ENCODE peak calls at places on chromosomes 11 and 22, in ten cellular contexts. One of them, this sample, is unnamed.

GRCh38 chr11:69231466-69232018 is 62.4 kb upstream of the MYEOV start:
- DNase-seq in activated CD8-positive, alpha-beta memory T cell treated with anti-CD3 and anti-CD28 coated beads, Interleukin-2, amount 10 ng/mL, durations not matched to agents 7 days and 5 days: no peak
- DNase-seq in GM12865: no peak
- DNase-seq in NCI-H2107: no peak
- DNase-seq in NCI-H345: no peak
- DNase-seq in OCI-LY7: no peak
- DNase-seq in T-helper 9 cell: no peak
- DNase-seq in dermis microvascular lymphatic vessel endothelial cell: no peak
- DNase-seq in activated CD4-positive, alpha-beta T cell treated with anti-CD3 and anti-CD28 coated beads, Interleukin-2, amount 50 U/mL, for 1 hour: no peak
- DNase-seq in stimulated activated CD4-positive, alpha-beta T cell treated with anti-CD3 and anti-CD28 coated beads, Interleukin-1b, Interleukin-23, amount 100 ng/mL, for 4 hours: no peak
- DNase-seq in this sample: no peak

GRCh38 chr11:94740083-94740974 is 27.8 kb upstream of the AMOTL1 start:
- DNase-seq in activated CD4-positive, alpha-beta T cell treated with anti-CD3 and anti-CD28 coated beads, Interleukin-2, amount 50 U/mL, for 1 hour: no peak
- DNase-seq in OCI-LY7: no peak
- DNase-seq in NCI-H2107: no peak
- DNase-seq in stimulated activated CD4-positive, alpha-beta T cell treated with anti-CD3 and anti-CD28 coated beads, Interleukin-1b, Interleukin-23, amount 100 ng/mL, for 4 hours: no peak
- DNase-seq in GM12865: no peak
- DNase-seq in activated CD8-positive, alpha-beta memory T cell treated with anti-CD3 and anti-CD28 coated beads, Interleukin-2, amount 10 ng/mL, durations not matched to agents 7 days and 5 days: no peak
- DNase-seq in dermis microvascular lymphatic vessel endothelial cell: peak; percentile 6
- DNase-seq in T-helper 9 cell: no peak
- DNase-seq in NCI-H345: peak; percentile 82
- DNase-seq in this sample: no peak

GRCh38 chr22:47588583-47588970 is 826.1 kb downstream of the TBC1D22A start:
- DNase-seq in OCI-LY7: no peak
- DNase-seq in dermis microvascular lymphatic vessel endothelial cell: no peak
- DNase-seq in stimulated activated CD4-positive, alpha-beta T cell treated with anti-CD3 and anti-CD28 coated beads, Interleukin-1b, Interleukin-23, amount 100 ng/mL, for 4 hours: no peak
- DNase-seq in activated CD4-positive, alpha-beta T cell treated with anti-CD3 and anti-CD28 coated beads, Interleukin-2, amount 50 U/mL, for 1 hour: no peak
- DNase-seq in NCI-H345: no peak
- DNase-seq in T-helper 9 cell: no peak
- DNase-seq in NCI-H2107: no peak
- DNase-seq in GM12865: no peak
- DNase-seq in activated CD8-positive, alpha-beta memory T cell treated with anti-CD3 and anti-CD28 coated beads, Interleukin-2, amount 10 ng/mL, durations not matched to agents 7 days and 5 days: no peak
- DNase-seq in this sample: no peak

GRCh38 chr11:127898422-127899365 is 688.7 kb downstream of the ETS1 start:
- DNase-seq in stimulated activated CD4-positive, alpha-beta T cell treated with anti-CD3 and anti-CD28 coated beads, Interleukin-1b, Interleukin-23, amount 100 ng/mL, for 4 hours: no peak
- DNase-seq in NCI-H345: no peak
- DNase-seq in activated CD4-positive, alpha-beta T cell treated with anti-CD3 and anti-CD28 coated beads, Interleukin-2, amount 50 U/mL, for 1 hour: no peak
- DNase-seq in activated CD8-positive, alpha-beta memory T cell treated with anti-CD3 and anti-CD28 coated beads, Interleukin-2, amount 10 ng/mL, durations not matched to agents 7 days and 5 days: no peak
- DNase-seq in NCI-H2107: no peak
- DNase-seq in T-helper 9 cell: no peak
- DNase-seq in OCI-LY7: no peak
- DNase-seq in GM12865: no peak
- DNase-seq in dermis microvascular lymphatic vessel endothelial cell: no peak
- DNase-seq in this sample: no peak

GRCh38 chr11:6303657-6304056 is 16.6 kb downstream of the CAVIN3 start:
- DNase-seq in OCI-LY7: no peak
- DNase-seq in T-helper 9 cell: no peak
- DNase-seq in activated CD4-positive, alpha-beta T cell treated with anti-CD3 and anti-CD28 coated beads, Interleukin-2, amount 50 U/mL, for 1 hour: no peak
- DNase-seq in dermis microvascular lymphatic vessel endothelial cell: no peak
- DNase-seq in stimulated activated CD4-positive, alpha-beta T cell treated with anti-CD3 and anti-CD28 coated beads, Interleukin-1b, Interleukin-23, amount 100 ng/mL, for 4 hours: no peak
- DNase-seq in GM12865: no peak
- DNase-seq in NCI-H345: no peak
- DNase-seq in activated CD8-positive, alpha-beta memory T cell treated with anti-CD3 and anti-CD28 coated beads, Interleukin-2, amount 10 ng/mL, durations not matched to agents 7 days and 5 days: no peak
- DNase-seq in NCI-H2107: no peak
- DNase-seq in this sample: no peak

GRCh38 chr22:36411589-36412258 is 24.0 kb upstream of the MYH9 start:
- DNase-seq in stimulated activated CD4-positive, alpha-beta T cell treated with anti-CD3 and anti-CD28 coated beads, Interleukin-1b, Interleukin-23, amount 100 ng/mL, for 4 hours: peak; percentile 13
- DNase-seq in activated CD4-positive, alpha-beta T cell treated with anti-CD3 and anti-CD28 coated beads, Interleukin-2, amount 50 U/mL, for 1 hour: peak; percentile 29
- DNase-seq in OCI-LY7: no peak
- DNase-seq in GM12865: no peak
- DNase-seq in T-helper 9 cell: peak; percentile 23
- DNase-seq in dermis microvascular lymphatic vessel endothelial cell: no peak
- DNase-seq in activated CD8-positive, alpha-beta memory T cell treated with anti-CD3 and anti-CD28 coated beads, Interleukin-2, amount 10 ng/mL, durations not matched to agents 7 days and 5 days: no peak
- DNase-seq in NCI-H2107: no peak
- DNase-seq in NCI-H345: peak; percentile 61
- DNase-seq in this sample: no peak

GRCh38 chr22:23376256-23376655 is 195.9 kb downstream of the BCR start:
- DNase-seq in GM12865: peak; percentile 71
- DNase-seq in T-helper 9 cell: no peak
- DNase-seq in stimulated activated CD4-positive, alpha-beta T cell treated with anti-CD3 and anti-CD28 coated beads, Interleukin-1b, Interleukin-23, amount 100 ng/mL, for 4 hours: no peak
- DNase-seq in activated CD4-positive, alpha-beta T cell treated with anti-CD3 and anti-CD28 coated beads, Interleukin-2, amount 50 U/mL, for 1 hour: peak; percentile 13
- DNase-seq in dermis microvascular lymphatic vessel endothelial cell: peak; percentile 48
- DNase-seq in NCI-H2107: no peak
- DNase-seq in OCI-LY7: peak; percentile 50
- DNase-seq in NCI-H345: no peak
- DNase-seq in activated CD8-positive, alpha-beta memory T cell treated with anti-CD3 and anti-CD28 coated beads, Interleukin-2, amount 10 ng/mL, durations not matched to agents 7 days and 5 days: peak; percentile 64
- DNase-seq in this sample: no peak

GRCh38 chr11:33329705-33330329 is 72.6 kb downstream of the HIPK3 start:
- DNase-seq in activated CD8-positive, alpha-beta memory T cell treated with anti-CD3 and anti-CD28 coated beads, Interleukin-2, amount 10 ng/mL, durations not matched to agents 7 days and 5 days: peak; percentile 53
- DNase-seq in T-helper 9 cell: peak; percentile 9
- DNase-seq in NCI-H345: peak; percentile 58
- DNase-seq in GM12865: peak; percentile 80
- DNase-seq in stimulated activated CD4-positive, alpha-beta T cell treated with anti-CD3 and anti-CD28 coated beads, Interleukin-1b, Interleukin-23, amount 100 ng/mL, for 4 hours: peak; percentile 20
- DNase-seq in NCI-H2107: no peak
- DNase-seq in activated CD4-positive, alpha-beta T cell treated with anti-CD3 and anti-CD28 coated beads, Interleukin-2, amount 50 U/mL, for 1 hour: peak; percentile 26
- DNase-seq in dermis microvascular lymphatic vessel endothelial cell: peak; percentile 77
- DNase-seq in OCI-LY7: peak; percentile 72
- DNase-seq in this sample: no peak

GRCh38 chr22:40241200-40241763 is 63.6 kb downstream of the TNRC6B start:
- DNase-seq in T-helper 9 cell: no peak
- DNase-seq in NCI-H2107: no peak
- DNase-seq in GM12865: no peak
- DNase-seq in activated CD8-positive, alpha-beta memory T cell treated with anti-CD3 and anti-CD28 coated beads, Interleukin-2, amount 10 ng/mL, durations not matched to agents 7 days and 5 days: no peak
- DNase-seq in dermis microvascular lymphatic vessel endothelial cell: no peak
- DNase-seq in activated CD4-positive, alpha-beta T cell treated with anti-CD3 and anti-CD28 coated beads, Interleukin-2, amount 50 U/mL, for 1 hour: peak; percentile 21
- DNase-seq in NCI-H345: no peak
- DNase-seq in stimulated activated CD4-positive, alpha-beta T cell treated with anti-CD3 and anti-CD28 coated beads, Interleukin-1b, Interleukin-23, amount 100 ng/mL, for 4 hours: no peak
- DNase-seq in OCI-LY7: no peak
- DNase-seq in this sample: no peak

GRCh38 chr11:133938166-133938565 is 18.6 kb downstream of the IGSF9B start:
- DNase-seq in OCI-LY7: no peak
- DNase-seq in NCI-H2107: no peak
- DNase-seq in stimulated activated CD4-positive, alpha-beta T cell treated with anti-CD3 and anti-CD28 coated beads, Interleukin-1b, Interleukin-23, amount 100 ng/mL, for 4 hours: no peak
- DNase-seq in activated CD8-positive, alpha-beta memory T cell treated with anti-CD3 and anti-CD28 coated beads, Interleukin-2, amount 10 ng/mL, durations not matched to agents 7 days and 5 days: no peak
- DNase-seq in GM12865: no peak
- DNase-seq in activated CD4-positive, alpha-beta T cell treated with anti-CD3 and anti-CD28 coated beads, Interleukin-2, amount 50 U/mL, for 1 hour: no peak
- DNase-seq in dermis microvascular lymphatic vessel endothelial cell: no peak
- DNase-seq in NCI-H345: no peak
- DNase-seq in T-helper 9 cell: no peak
- DNase-seq in this sample: no peak

GRCh38 chr11:22037505-22037904 is 155.4 kb upstream of the ANO5 start:
- DNase-seq in NCI-H2107: no peak
- DNase-seq in stimulated activated CD4-positive, alpha-beta T cell treated with anti-CD3 and anti-CD28 coated beads, Interleukin-1b, Interleukin-23, amount 100 ng/mL, for 4 hours: no peak
- DNase-seq in activated CD4-positive, alpha-beta T cell treated with anti-CD3 and anti-CD28 coated beads, Interleukin-2, amount 50 U/mL, for 1 hour: no peak
- DNase-seq in OCI-LY7: no peak
- DNase-seq in GM12865: no peak
- DNase-seq in T-helper 9 cell: no peak
- DNase-seq in dermis microvascular lymphatic vessel endothelial cell: no peak
- DNase-seq in activated CD8-positive, alpha-beta memory T cell treated with anti-CD3 and anti-CD28 coated beads, Interleukin-2, amount 10 ng/mL, durations not matched to agents 7 days and 5 days: no peak
- DNase-seq in NCI-H345: no peak
- DNase-seq in this sample: no peak

GRCh38 chr11:128615612-128616011 is 28.3 kb upstream of the ETS1 start:
- DNase-seq in activated CD4-positive, alpha-beta T cell treated with anti-CD3 and anti-CD28 coated beads, Interleukin-2, amount 50 U/mL, for 1 hour: no peak
- DNase-seq in activated CD8-positive, alpha-beta memory T cell treated with anti-CD3 and anti-CD28 coated beads, Interleukin-2, amount 10 ng/mL, durations not matched to agents 7 days and 5 days: no peak
- DNase-seq in NCI-H345: no peak
- DNase-seq in NCI-H2107: no peak
- DNase-seq in GM12865: no peak
- DNase-seq in T-helper 9 cell: no peak
- DNase-seq in stimulated activated CD4-positive, alpha-beta T cell treated with anti-CD3 and anti-CD28 coated beads, Interleukin-1b, Interleukin-23, amount 100 ng/mL, for 4 hours: no peak
- DNase-seq in OCI-LY7: no peak
- DNase-seq in dermis microvascular lymphatic vessel endothelial cell: no peak
- DNase-seq in this sample: no peak

GRCh38 chr22:50247748-50248147 is 2.9 kb upstream of the TUBGCP6 start:
- DNase-seq in T-helper 9 cell: peak; percentile 57
- DNase-seq in dermis microvascular lymphatic vessel endothelial cell: peak; percentile 66
- DNase-seq in NCI-H2107: peak; percentile 25
- DNase-seq in stimulated activated CD4-positive, alpha-beta T cell treated with anti-CD3 and anti-CD28 coated beads, Interleukin-1b, Interleukin-23, amount 100 ng/mL, for 4 hours: no peak
- DNase-seq in OCI-LY7: peak; percentile 91
- DNase-seq in GM12865: peak; percentile 86
- DNase-seq in NCI-H345: no peak
- DNase-seq in activated CD4-positive, alpha-beta T cell treated with anti-CD3 and anti-CD28 coated beads, Interleukin-2, amount 50 U/mL, for 1 hour: peak; percentile 56
- DNase-seq in activated CD8-positive, alpha-beta memory T cell treated with anti-CD3 and anti-CD28 coated beads, Interleukin-2, amount 10 ng/mL, durations not matched to agents 7 days and 5 days: peak; percentile 88
- DNase-seq in this sample: peak; percentile 67

GRCh38 chr11:6757373-6757967 is 14.3 kb downstream of the OR2AG2 start:
- DNase-seq in NCI-H345: peak; percentile 50
- DNase-seq in activated CD8-positive, alpha-beta memory T cell treated with anti-CD3 and anti-CD28 coated beads, Interleukin-2, amount 10 ng/mL, durations not matched to agents 7 days and 5 days: peak; percentile 72
- DNase-seq in activated CD4-positive, alpha-beta T cell treated with anti-CD3 and anti-CD28 coated beads, Interleukin-2, amount 50 U/mL, for 1 hour: peak; percentile 58
- DNase-seq in NCI-H2107: no peak
- DNase-seq in stimulated activated CD4-positive, alpha-beta T cell treated with anti-CD3 and anti-CD28 coated beads, Interleukin-1b, Interleukin-23, amount 100 ng/mL, for 4 hours: peak; percentile 57
- DNase-seq in OCI-LY7: peak; percentile 68
- DNase-seq in T-helper 9 cell: peak; percentile 38
- DNase-seq in dermis microvascular lymphatic vessel endothelial cell: peak; percentile 76
- DNase-seq in GM12865: peak; percentile 74
- DNase-seq in this sample: peak; percentile 11

GRCh38 chr11:121533556-121534050 is 80.8 kb upstream of the SORL1-AS1 start:
- DNase-seq in NCI-H345: no peak
- DNase-seq in OCI-LY7: peak; percentile 25
- DNase-seq in T-helper 9 cell: no peak
- DNase-seq in GM12865: no peak
- DNase-seq in activated CD8-positive, alpha-beta memory T cell treated with anti-CD3 and anti-CD28 coated beads, Interleukin-2, amount 10 ng/mL, durations not matched to agents 7 days and 5 days: no peak
- DNase-seq in dermis microvascular lymphatic vessel endothelial cell: no peak
- DNase-seq in activated CD4-positive, alpha-beta T cell treated with anti-CD3 and anti-CD28 coated beads, Interleukin-2, amount 50 U/mL, for 1 hour: no peak
- DNase-seq in stimulated activated CD4-positive, alpha-beta T cell treated with anti-CD3 and anti-CD28 coated beads, Interleukin-1b, Interleukin-23, amount 100 ng/mL, for 4 hours: no peak
- DNase-seq in NCI-H2107: no peak
- DNase-seq in this sample: no peak

This sample was measured in anterior cingulate cortex.